ENCODE peak calls at places on chromosome 20, in four cellular contexts. U is brain microvascular endothelial cell, N is NB4, V is GM23338. E is an unnamed sample.
A peak's percentile ranks its signal among the peaks of the same experiment; 100 is the strongest.

GRCh38 chr20:8082025-8082424 is 50.0 kb upstream of the PLCB1 start:
- DNase-seq in U (peak; percentile 16), N (peak; percentile 4), V (peak; percentile 72), E (no peak)

GRCh38 chr20:18615020-18615652 is 27.3 kb downstream of the DTD1 start:
- DNase-seq in U (no peak), N (no peak), V (no peak), E (no peak)

GRCh38 chr20:1214838-1215261 is 11.0 kb upstream of the RAD21L1 start:
- DNase-seq in U (no peak), N (no peak), V (no peak), E (no peak)

GRCh38 chr20:9408422-9409300 is 105.7 kb upstream of the LAMP5 start:
- DNase-seq in U (peak; percentile 69), N (no peak), V (no peak), E (no peak)

GRCh38 chr20:21557246-21557982 is 43.5 kb upstream of the NKX2-2 start:
- DNase-seq in U (no peak), N (no peak), V (no peak), E (no peak)

GRCh38 chr20:59299961-59300340 is 460 bp upstream of the EDN3 start:
- DNase-seq in U (no peak), N (peak; percentile 12), V (peak; percentile 14), E (no peak)

GRCh38 chr20:52991783-52992182 is 19.6 kb downstream of the TSHZ2 start:
- DNase-seq in U (no peak), N (no peak), V (no peak), E (no peak)

GRCh38 chr20:44388466-44389023 is 33.0 kb downstream of the HNF4A start:
- DNase-seq in U (peak; percentile 59), N (peak; percentile 73), V (peak; percentile 98), E (peak; percentile 26)

GRCh38 chr20:24732599-24732998 is 216.5 kb upstream of the CST7 start:
- DNase-seq in U (no peak), N (no peak), V (no peak), E (no peak)

GRCh38 chr20:10585308-10585707 is 88.5 kb downstream of the JAG1 start:
- DNase-seq in U (no peak), N (no peak), V (no peak), E (no peak)

GRCh38 chr20:51958636-51959542 is 156.6 kb upstream of the SALL4 start:
- DNase-seq in U (no peak), N (no peak), V (no peak), E (peak; percentile 26)

GRCh38 chr20:43438578-43439316 is 18.9 kb upstream of the SRSF6 start:
- DNase-seq in U (no peak), N (no peak), V (no peak), E (no peak)

GRCh38 chr20:2835331-2835796 is 5.1 kb downstream of the PCED1A start:
- DNase-seq in U (no peak), N (no peak), V (no peak), E (no peak)

DNA sequence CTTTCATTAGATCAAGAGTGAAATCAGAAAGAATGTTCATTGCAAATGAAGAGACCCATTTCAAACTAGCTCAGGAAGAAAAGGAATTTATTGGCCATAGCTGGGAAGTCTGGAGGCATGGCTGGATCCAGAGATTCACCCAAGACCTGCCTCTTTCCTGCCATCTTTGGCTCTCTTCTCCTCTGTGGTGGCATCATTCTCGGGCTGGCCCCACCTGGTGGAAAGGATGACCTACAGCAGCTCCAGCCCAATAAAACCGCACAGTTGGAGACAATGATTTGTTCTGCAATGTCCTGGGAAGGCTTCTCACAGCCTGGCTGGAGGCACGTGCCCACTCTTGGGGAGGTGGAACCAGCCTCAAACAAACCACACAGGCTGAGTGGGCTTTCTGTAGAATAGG is 18.1 kb upstream of the FERMT1 start:
- DNase-seq in U (no peak), N (peak; percentile 42), V (peak; percentile 52), E (no peak)
- TF ChIP-seq CTCF in U (peak; percentile 46), N (peak; percentile 40), V (peak; percentile 52), E (peak; percentile 23)

DNA sequence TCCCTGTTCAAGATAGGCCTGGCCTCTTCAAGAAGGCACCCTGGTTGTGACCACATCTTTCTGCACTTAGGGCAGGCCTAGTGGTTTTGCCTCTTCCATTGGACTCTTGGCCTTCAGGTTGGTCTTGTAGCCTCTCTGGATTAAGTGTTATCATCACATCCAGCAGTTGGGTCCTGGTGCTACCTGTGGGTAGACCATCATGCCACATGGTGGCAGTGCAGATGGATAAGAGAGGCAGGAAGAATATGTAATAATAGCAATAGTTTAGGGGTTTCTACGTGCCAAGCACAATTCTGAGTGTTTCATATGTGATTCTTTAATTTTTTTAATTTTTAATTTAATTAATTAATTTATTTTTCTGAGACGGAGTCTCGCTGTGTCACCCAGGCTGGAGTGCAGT is 28.5 kb upstream of the SNRPB2 start:
- DNase-seq in U (no peak), N (peak; percentile 57), V (peak; percentile 51), E (no peak)
- TF ChIP-seq CTCF in U (peak; percentile 42), N (peak; percentile 69), V (peak; percentile 74), E (no peak)

DNA sequence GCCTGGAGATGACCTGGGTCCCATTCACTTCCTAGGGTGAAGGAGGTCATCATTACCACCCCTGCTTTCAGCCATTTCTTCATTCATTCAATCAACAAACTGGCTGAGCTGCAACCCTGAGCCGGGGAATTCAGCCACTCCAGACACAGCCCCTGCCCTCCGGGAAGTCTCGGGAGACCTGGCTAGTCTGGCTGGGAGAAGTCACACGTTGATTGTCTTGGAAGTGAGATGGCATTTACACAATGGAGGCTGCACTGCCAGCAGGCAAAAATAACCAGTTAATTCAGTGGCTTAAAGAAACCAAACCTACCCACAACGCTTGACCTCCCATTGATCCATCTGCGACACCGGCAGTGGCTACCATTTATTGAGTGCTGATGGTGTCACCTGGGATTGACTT is 2.0 kb upstream of the PMEPA1 start:
- DNase-seq in U (no peak), N (no peak), V (no peak), E (no peak)
- TF ChIP-seq CTCF in U (no peak), N (no peak), V (no peak), E (no peak)

GRCh38 chr20:56469077-56469449 is 636 bp downstream of the RTF2 start:
- DNase-seq in U (no peak), N (peak; percentile 25), V (no peak), E (no peak)

GRCh38 chr20:56467969-56468316 is 484 bp upstream of the RTF2 start:
- DNase-seq in U (no peak), N (no peak), V (no peak), E (no peak)

GRCh38 chr20:56465997-56466396 is 2.4 kb upstream of the RTF2 start:
- DNase-seq in U (no peak), N (peak; percentile 56), V (no peak), E (no peak)

GRCh38 chr20:56463428-56463827 is 5.0 kb upstream of the RTF2 start:
- DNase-seq in U (no peak), N (peak; percentile 77), V (no peak), E (no peak)

DNA sequence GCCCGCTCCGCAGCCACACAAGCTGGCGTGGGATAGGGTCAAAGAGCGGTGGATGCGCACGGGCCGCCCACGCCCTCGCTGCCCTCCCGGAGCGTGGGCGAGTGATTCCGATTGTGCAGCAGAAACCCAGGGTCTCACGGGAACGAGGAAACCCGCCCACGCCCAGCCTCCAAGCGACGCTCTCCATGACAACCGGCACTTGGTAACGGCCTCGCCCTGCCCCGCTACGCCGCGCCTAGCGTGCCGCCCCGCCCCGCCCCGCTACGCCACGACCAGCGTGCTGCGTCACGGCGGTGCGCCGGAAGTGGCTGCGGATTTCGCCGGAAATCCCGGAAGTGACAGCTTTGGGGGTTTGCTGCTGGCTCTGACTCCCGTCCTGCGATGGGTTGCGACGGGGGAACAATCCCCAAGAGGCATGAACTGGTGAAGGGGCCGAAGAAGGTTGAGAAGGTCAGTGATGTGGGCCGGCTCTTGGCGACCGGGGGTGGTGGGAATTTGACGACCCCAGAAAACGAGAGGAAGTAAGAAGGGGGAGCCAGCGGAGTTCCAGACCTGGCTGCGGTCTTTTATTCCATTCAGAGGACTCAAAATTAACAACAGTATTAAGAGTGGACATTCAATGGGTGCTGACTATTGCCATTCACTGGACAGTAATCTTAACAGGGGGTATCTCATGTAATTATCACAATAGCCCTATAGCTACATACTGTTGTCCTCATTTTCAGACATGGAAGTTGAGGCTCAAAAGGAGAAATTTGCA is at the start of gene RTF2:
- DNase-seq in U (peak; percentile 96), N (peak; percentile 96), V (peak; percentile 95), E (peak; percentile 76)
- TF ChIP-seq CTCF in U (no peak), N (no peak), V (no peak), E (no peak)

GRCh38 chr20:19688031-19688806 is 69.8 kb upstream of the RIN2 start:
- DNase-seq in U (peak; percentile 90), N (peak; percentile 55), V (peak; percentile 77), E (peak; percentile 39)
- TF ChIP-seq CTCF in U (peak; percentile 84), N (peak; percentile 55), V (peak; percentile 66), E (peak; percentile 66)

DNA sequence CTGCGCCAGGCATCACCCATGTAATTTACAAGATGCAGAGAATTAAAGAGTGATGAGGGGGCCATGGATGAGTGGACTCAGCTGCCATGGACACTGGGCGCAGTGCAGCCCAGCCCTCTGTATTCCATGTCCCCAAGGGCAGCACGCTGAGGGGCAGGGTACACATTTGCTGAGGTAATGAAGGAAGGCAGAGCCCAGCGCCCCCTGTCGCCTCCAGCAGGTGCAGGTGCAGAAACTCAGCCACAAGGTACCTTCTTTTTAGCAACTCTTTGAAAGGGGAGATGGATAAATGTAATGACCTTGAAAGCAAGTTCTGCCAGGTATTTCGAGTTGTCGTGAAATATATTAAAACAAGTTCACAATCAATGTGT is 7.1 kb downstream of the CD93 start:
- DNase-seq in U (no peak), N (no peak), V (peak; percentile 73), E (no peak)
- TF ChIP-seq CTCF in U (peak; percentile 50), N (peak; percentile 41), V (peak; percentile 81), E (peak; percentile 22)

DNA sequence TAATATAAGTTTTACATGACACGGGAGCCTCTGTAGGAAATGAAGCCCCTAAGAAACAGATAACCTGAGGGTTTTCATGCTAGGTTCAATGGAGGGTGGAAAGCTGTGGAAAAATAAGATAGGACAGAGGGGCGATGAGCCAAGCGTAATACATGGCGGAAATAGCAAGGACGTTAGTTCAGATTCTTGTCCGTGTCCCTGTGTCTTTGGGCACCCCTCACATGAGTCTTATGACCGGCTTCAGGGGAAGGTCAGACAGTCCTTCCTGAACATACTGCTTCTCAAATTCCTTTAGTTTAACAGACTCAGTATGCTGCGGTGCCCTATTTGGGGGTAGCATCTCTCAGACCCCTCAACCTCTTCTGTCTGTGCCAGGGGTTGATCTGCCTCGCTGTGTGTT is 20.8 kb downstream of the EFCAB8 start:
- DNase-seq in U (no peak), N (no peak), V (no peak), E (no peak)
- TF ChIP-seq CTCF in U (no peak), N (no peak), V (no peak), E (no peak)

DNA sequence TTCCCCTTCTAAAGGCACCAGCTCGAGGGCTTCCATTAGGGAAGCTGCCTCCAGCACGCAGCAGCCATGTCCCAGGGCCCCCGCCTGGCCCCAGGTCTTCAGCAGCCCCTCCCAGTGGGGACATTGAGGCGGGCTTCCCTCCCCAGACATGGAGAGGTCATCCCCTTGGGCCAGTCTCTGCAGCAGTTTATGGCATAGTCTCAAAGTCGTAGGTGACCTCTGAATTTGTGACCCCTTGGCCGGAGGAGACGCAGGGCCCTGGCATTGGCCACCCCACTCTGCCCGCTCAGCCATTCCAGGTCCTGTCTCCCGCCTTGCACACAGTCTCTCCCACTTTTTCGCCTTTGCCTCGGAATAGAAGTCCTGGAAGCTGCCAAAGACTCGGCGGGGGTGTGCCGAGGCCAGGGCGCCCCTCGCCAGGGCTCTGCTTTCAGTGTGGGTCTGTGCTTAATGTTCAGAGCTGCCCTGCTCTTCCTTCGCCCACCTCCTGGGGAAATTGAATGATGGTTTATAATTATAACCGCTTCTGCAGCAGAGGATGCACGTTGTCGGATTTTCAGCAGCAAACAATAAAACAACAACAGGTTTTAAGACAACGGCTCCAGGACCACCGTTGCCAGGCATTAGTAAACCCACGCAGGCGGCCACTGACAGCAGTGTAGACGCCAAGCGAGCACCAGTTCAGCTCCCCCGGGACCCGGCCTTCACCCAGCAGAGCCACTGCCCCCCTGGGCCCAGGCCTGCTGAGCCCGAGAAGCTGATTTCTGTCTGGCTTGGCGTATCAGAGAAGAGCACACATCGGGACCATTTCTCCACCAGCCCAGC is 187.0 kb downstream of the TAF4 start:
- DNase-seq in U (no peak), N (no peak), V (no peak), E (no peak)
- TF ChIP-seq CTCF in U (no peak), N (no peak), V (no peak), E (no peak)